ENCODE peak calls at places on chromosomes 1 and 21, in five cellular contexts. L, O, D, G and W are unnamed samples.

GRCh38 chr1:3092530-3092929 is 23.5 kb downstream of the PRDM16 start:
- DNase-seq in L (no peak), O (no peak), D (no peak), G (no peak), W (no peak)

GRCh38 chr1:228041316-228041715 is 34.5 kb downstream of the WNT3A start:
- DNase-seq in L (no peak), O (no peak), D (no peak), G (no peak), W (no peak)

GRCh38 chr1:168235548-168235885 is 9.7 kb downstream of the SFT2D2 start:
- DNase-seq in L (no peak), O (no peak), D (no peak), G (peak), W (no peak)

GRCh38 chr1:113834716-113835115 is 22.4 kb upstream of the RSBN1 start:
- DNase-seq in L (no peak), O (no peak), D (no peak), G (no peak), W (no peak)

GRCh38 chr1:3898994-3899775 is 887 bp downstream of the C1orf174 start:
- DNase-seq in L (no peak), O (peak), D (no peak), G (peak), W (no peak)

GRCh38 chr1:228378453-228379164 is 28.0 kb downstream of the TRIM11 start:
- DNase-seq in L (peak), O (peak), D (no peak), G (peak), W (peak)

GRCh38 chr21:43659136-43660000 is at the start of the genes HSF2BP and RRP1B:
- DNase-seq in L (peak), O (peak), D (peak), G (peak), W (peak)

GRCh38 chr1:59985901-59986735 is 59.5 kb upstream of the CYP2J2 start:
- DNase-seq in L (no peak), O (no peak), D (no peak), G (no peak), W (no peak)

GRCh38 chr1:48109390-48110009 is 112.3 kb upstream of the TRABD2B start:
- DNase-seq in L (no peak), O (peak), D (no peak), G (peak), W (no peak)

GRCh38 chr1:42114229-42114628 is 39.0 kb upstream of the GUCA2B start:
- DNase-seq in L (no peak), O (no peak), D (no peak), G (no peak), W (no peak)

GRCh38 chr1:210072129-210072528 is 134.1 kb downstream of the SYT14 start:
- DNase-seq in L (no peak), O (no peak), D (no peak), G (no peak), W (no peak)

GRCh38 chr1:11938722-11939526 is 4.4 kb downstream of the PLOD1 start:
- DNase-seq in L (no peak), O (no peak), D (no peak), G (peak), W (no peak)

GRCh38 chr1:46284597-46285564 is 18.5 kb downstream of the LRRC41 start:
- DNase-seq in L (no peak), O (no peak), D (no peak), G (no peak), W (no peak)

GRCh38 chr21:46375560-46376230 is 51.7 kb downstream of the PCNT start:
- DNase-seq in L (no peak), O (no peak), D (no peak), G (no peak), W (no peak)

GRCh38 chr1:38026592-38027200 is 14.2 kb downstream of the UTP11 start:
- DNase-seq in L (peak), O (peak), D (no peak), G (peak), W (no peak)

GRCh38 chr1:8006037-8006963 is 19.8 kb downstream of the ERRFI1 start:
- DNase-seq in L (no peak), O (no peak), D (no peak), G (no peak), W (no peak)

GRCh38 chr21:46368533-46369285 is 44.8 kb downstream of the PCNT start:
- DNase-seq in L (no peak), O (no peak), D (peak), G (no peak), W (no peak)

GRCh38 chr1:117657031-117657430 is 51.2 kb downstream of the TENT5C start:
- DNase-seq in L (no peak), O (peak), D (no peak), G (peak), W (no peak)

GRCh38 chr1:155976913-155977606 is 1.3 kb downstream of the ARHGEF2 start:
- DNase-seq in L (no peak), O (peak), D (no peak), G (no peak), W (no peak)